ENCODE peak calls at places on chromosomes 11 and 22, in five cellular contexts. U, S, E, Z and J are unnamed samples.

GRCh38 chr11:20668844-20669832 is at the start of gene NELL1:
- DNase-seq in Z (peak; percentile 18), U (peak; percentile 42), E (no peak), S (no peak), J (peak; percentile 78)

GRCh38 chr11:130874396-130874795 is 41.9 kb downstream of the SNX19 start:
- DNase-seq in E (no peak), U (no peak), Z (no peak), S (no peak), J (no peak)

GRCh38 chr11:10329935-10330334 is 25.1 kb downstream of the ADM start:
- DNase-seq in U (no peak), S (no peak), E (no peak), Z (no peak), J (no peak)

GRCh38 chr11:35968386-35969088 is 24.7 kb downstream of the LDLRAD3 start:
- DNase-seq in Z (no peak), S (no peak), U (peak; percentile 8), E (no peak), J (no peak)

GRCh38 chr11:132999031-132999430 is 533.3 kb downstream of the OPCML start:
- DNase-seq in U (no peak), E (no peak), Z (no peak), S (no peak), J (no peak)

GRCh38 chr22:47372111-47372581 is 609.7 kb downstream of the TBC1D22A start:
- DNase-seq in Z (no peak), U (no peak), S (peak; percentile 18), E (no peak), J (no peak)

GRCh38 chr11:9138612-9139579 is 47.5 kb upstream of the SCUBE2 start:
- DNase-seq in U (peak; percentile 10), S (peak; percentile 33), E (no peak), Z (peak; percentile 74), J (peak; percentile 16)

GRCh38 chr11:1526785-1527184 is 40.2 kb upstream of the MOB2 start:
- DNase-seq in E (no peak), U (no peak), S (no peak), Z (no peak), J (no peak)

GRCh38 chr11:15725246-15725645 is 610.5 kb downstream of the INSC start:
- DNase-seq in U (no peak), Z (no peak), E (no peak), S (peak; percentile 31), J (no peak)

GRCh38 chr11:111299111-111300026 is 1.0 kb downstream of the POU2AF3 start:
- DNase-seq in E (no peak), Z (peak; percentile 84), U (peak; percentile 75), S (peak; percentile 73), J (no peak)

GRCh38 chr11:16956538-16957153 is 57.6 kb downstream of the PLEKHA7 start:
- DNase-seq in U (peak; percentile 61), E (no peak), Z (peak; percentile 35), S (no peak), J (no peak)

GRCh38 chr22:44516841-44517240 is 18.8 kb upstream of the RTL6 start:
- DNase-seq in U (no peak), E (no peak), S (no peak), Z (no peak), J (no peak)

GRCh38 chr11:79670846-79671245 is 230.0 kb upstream of the TENM4 start:
- DNase-seq in Z (no peak), U (peak; percentile 47), S (no peak), E (no peak), J (no peak)

GRCh38 chr11:60914620-60915249 is 777 bp downstream of the TMEM109 start:
- DNase-seq in Z (peak; percentile 50), E (no peak), U (peak; percentile 48), S (peak; percentile 39), J (peak; percentile 86)

GRCh38 chr11:92340839-92341238 is 116.2 kb downstream of the FAT3 start:
- DNase-seq in E (peak; percentile 58), Z (peak; percentile 43), S (no peak), U (peak; percentile 26), J (peak; percentile 11)

GRCh38 chr11:126968915-126969314 is 31.7 kb downstream of the KIRREL3 start:
- DNase-seq in U (no peak), Z (no peak), E (peak; percentile 37), S (no peak), J (no peak)

GRCh38 chr22:43109921-43110443 is 568 bp upstream of the BIK start:
- DNase-seq in Z (no peak), S (no peak), E (no peak), U (no peak), J (no peak)

GRCh38 chr11:121645596-121645995 is 192.8 kb upstream of the SORL1-AS1 start:
- DNase-seq in Z (no peak), E (no peak), S (no peak), U (no peak), J (no peak)

GRCh38 chr11:76803811-76804600 is 20.9 kb downstream of the TSKU start:
- DNase-seq in U (no peak), Z (no peak), S (peak; percentile 38), E (no peak), J (no peak)

GRCh38 chr11:31442086-31442485 is 67.3 kb downstream of the IMMP1L start:
- DNase-seq in S (no peak), Z (no peak), U (no peak), E (no peak), J (peak; percentile 41)

GRCh38 chr22:30186535-30186934 is 60.0 kb downstream of the LIF start:
- DNase-seq in E (no peak), Z (no peak), U (no peak), S (no peak), J (no peak)

GRCh38 chr11:11171854-11172253 is 181.2 kb downstream of the CSNK2A3 start:
- DNase-seq in Z (no peak), E (no peak), S (no peak), U (no peak), J (peak; percentile 65)

GRCh38 chr11:38005597-38005996 is 1407.6 kb upstream of the RAG2 start:
- DNase-seq in S (peak; percentile 45), E (no peak), U (no peak), Z (no peak), J (no peak)

GRCh38 chr11:120712862-120713770 is 201.6 kb downstream of the GRIK4 start:
- DNase-seq in S (no peak), U (no peak), E (no peak), Z (no peak), J (no peak)

GRCh38 chr11:78061088-78061920 is 2.4 kb upstream of the THRSP start:
- DNase-seq in S (no peak), Z (peak; percentile 81), U (no peak), E (no peak), J (no peak)

GRCh38 chr11:109765709-109766311 is 327.4 kb upstream of the ZC3H12C start:
- DNase-seq in E (no peak), Z (no peak), S (no peak), U (no peak), J (no peak)
- H3K4me1 ChIP-seq in E (no peaks in the 10 kb centered on the region), Z (peaks cover 7% of the 10 kb centered on the region), S (no peaks in the 10 kb centered on the region), U (no peaks in the 10 kb centered on the region), J (no peaks in the 10 kb centered on the region)

GRCh38 chr11:69194396-69194795 is 38.7 kb downstream of the SMIM38 start:
- DNase-seq in Z (no peak), E (no peak), S (no peak), U (no peak), J (no peak)

GRCh38 chr11:69196322-69197169 is 40.8 kb downstream of the SMIM38 start:
- DNase-seq in U (no peak), S (no peak), Z (no peak), E (no peak), J (no peak)

GRCh38 chr11:69195819-69196218 is 40.1 kb downstream of the SMIM38 start:
- DNase-seq in E (no peak), S (no peak), Z (no peak), U (peak; percentile 32), J (no peak)

GRCh38 chr11:69193151-69193550 is 37.4 kb downstream of the SMIM38 start:
- DNase-seq in U (no peak), E (no peak), Z (no peak), S (no peak), J (no peak)

DNA sequence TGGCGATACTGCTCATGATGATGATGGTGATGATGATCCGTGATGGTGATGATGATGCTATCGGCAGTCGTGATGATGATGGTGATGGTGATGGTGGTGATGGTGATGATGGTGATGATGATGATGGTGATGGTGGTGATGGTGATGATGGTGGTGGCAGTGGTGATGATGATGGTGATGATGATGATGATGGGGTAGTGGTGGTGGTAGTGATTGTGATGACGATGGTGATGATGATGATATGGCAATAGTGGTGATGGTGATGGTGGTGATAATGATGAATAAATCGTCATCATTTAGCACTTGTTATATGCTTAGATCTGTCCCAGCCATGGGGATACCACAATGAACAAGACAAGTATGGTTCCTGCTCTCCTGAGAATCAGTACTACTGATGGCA is 39.2 kb downstream of the SMIM38 start:
- DNase-seq in S (no peak), E (no peak), Z (no peak), U (no peak), J (no peak)
- H3K4me1 ChIP-seq in S (no peaks in the 10 kb centered on the region), E (no peaks in the 10 kb centered on the region), Z (peaks cover 11% of the 10 kb centered on the region), U (peaks cover 12% of the 10 kb centered on the region), J (no peaks in the 10 kb centered on the region)

GRCh38 chr11:27904358-27905055 is 203.4 kb downstream of the KIF18A start:
- DNase-seq in U (no peak), Z (no peak), S (no peak), E (no peak), J (no peak)
- H3K4me1 ChIP-seq in U (no peaks in the 10 kb centered on the region), Z (no peaks in the 10 kb centered on the region), S (no peaks in the 10 kb centered on the region), E (no peaks in the 10 kb centered on the region), J (peaks cover 13% of the 10 kb centered on the region)

DNA sequence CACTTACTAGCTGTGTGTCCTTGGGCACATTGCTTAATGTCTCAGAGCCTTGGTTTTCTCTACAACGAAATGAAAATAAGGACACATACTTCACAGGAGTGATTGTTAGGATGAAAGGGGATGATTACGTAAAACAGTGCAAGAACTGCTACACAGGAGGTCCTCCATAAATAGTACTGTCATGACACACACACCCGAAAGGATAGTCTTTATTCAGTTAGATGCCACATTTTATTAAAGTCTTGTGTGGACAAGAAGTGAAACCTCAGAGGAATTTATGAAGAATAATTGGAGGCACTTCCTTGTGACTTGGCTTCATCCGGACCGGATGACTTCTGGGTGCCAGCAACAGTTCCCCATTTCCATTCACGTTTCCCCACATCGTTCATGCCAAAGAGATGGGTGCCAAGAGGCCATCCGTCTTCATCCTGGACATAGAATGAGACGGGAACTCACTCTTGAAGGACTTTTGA is 67.4 kb upstream of the ATXN10 start:
- DNase-seq in E (no peak), S (no peak), U (no peak), Z (no peak), J (no peak)
- H3K4me1 ChIP-seq in E (peaks cover 3% of the 10 kb centered on the region), S (no peaks in the 10 kb centered on the region), U (peaks cover 3% of the 10 kb centered on the region), Z (peaks cover 48% of the 10 kb centered on the region), J (peaks cover 10% of the 10 kb centered on the region)

DNA sequence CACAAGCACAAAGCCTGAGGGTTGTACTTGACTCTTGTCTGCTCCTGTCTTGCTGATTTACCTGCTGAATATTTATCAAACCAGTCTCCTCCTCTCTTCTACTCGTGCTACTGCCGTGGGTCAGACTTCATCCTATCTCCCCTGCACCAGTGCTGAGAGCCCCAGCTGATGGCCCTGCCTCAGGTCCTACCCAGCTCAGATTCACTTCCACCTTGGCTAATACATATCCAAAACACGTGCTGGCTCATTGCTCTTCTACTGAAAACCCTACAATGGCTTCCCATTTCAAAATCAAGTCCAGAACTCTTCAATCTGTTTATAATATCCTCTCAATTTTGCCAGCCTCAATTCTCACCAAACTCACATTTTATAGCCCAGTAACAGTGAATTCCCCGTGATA is 48.3 kb downstream of the RAB30 start:
- DNase-seq in S (no peak), U (no peak), E (no peak), Z (no peak), J (no peak)
- H3K4me1 ChIP-seq in S (peaks cover 16% of the 10 kb centered on the region), U (peaks cover 19% of the 10 kb centered on the region), E (peaks cover 1% of the 10 kb centered on the region), Z (no peaks in the 10 kb centered on the region), J (no peaks in the 10 kb centered on the region)